ENCODE peak calls at places on chromosomes 1 and 21, in four cellular contexts. C, E, J and R are unnamed samples.

GRCh38 chr21:14080040-14080763 is 130.6 kb downstream of the LIPI start:
- DNase-seq in C (no peak), E (no peak), J (no peak), R (no peak)

GRCh38 chr21:21997390-21998333 is 999.5 kb downstream of the NCAM2 start:
- DNase-seq in C (no peak), E (no peak), J (no peak), R (no peak)

GRCh38 chr1:10635385-10635896 is 160.7 kb downstream of the PEX14 start:
- DNase-seq in C (peak; percentile 69), E (no peak), J (no peak), R (peak; percentile 85)

GRCh38 chr1:223245983-223246382 is 102.9 kb upstream of the TLR5 start:
- DNase-seq in C (no peak), E (no peak), J (no peak), R (no peak)

GRCh38 chr21:36463991-36464390 is 15.9 kb downstream of the CLDN14 start:
- DNase-seq in C (no peak), E (no peak), J (no peak), R (no peak)

GRCh38 chr1:10074059-10074854 is 41.5 kb downstream of the UBE4B start:
- DNase-seq in C (no peak), E (peak; percentile 27), J (peak; percentile 64), R (peak; percentile 79)

GRCh38 chr1:109932679-109933078 is 22.0 kb downstream of the CSF1 start:
- DNase-seq in C (peak; percentile 9), E (no peak), J (peak; percentile 11), R (no peak)

GRCh38 chr1:210236840-210237409 is 4.3 kb downstream of the SERTAD4 start:
- DNase-seq in C (no peak), E (no peak), J (peak; percentile 88), R (no peak)

GRCh38 chr1:34361781-34362357 is 185.2 kb downstream of the C1orf94 start:
- DNase-seq in C (no peak), E (no peak), J (no peak), R (no peak)

GRCh38 chr1:67766117-67766978 is 66.9 kb downstream of the GNG12 start:
- DNase-seq in C (peak; percentile 34), E (peak; percentile 53), J (peak; percentile 70), R (peak; percentile 53)

GRCh38 chr1:172837816-172838680 is 179.1 kb downstream of the FASLG start:
- DNase-seq in C (no peak), E (no peak), J (no peak), R (peak; percentile 91)

GRCh38 chr1:115976062-115976899 is at the start of gene SLC22A15:
- DNase-seq in C (peak; percentile 69), E (peak; percentile 44), J (no peak), R (no peak)

GRCh38 chr1:153540394-153541361 is at the start of gene S100A5:
- DNase-seq in C (no peak), E (no peak), J (no peak), R (no peak)

GRCh38 chr1:30815556-30815955 is 58.0 kb upstream of the LAPTM5 start:
- DNase-seq in C (no peak), E (no peak), J (no peak), R (no peak)

GRCh38 chr1:204480515-204480914 is 14.1 kb downstream of the PIK3C2B start:
- DNase-seq in C (no peak), E (no peak), J (no peak), R (no peak)

GRCh38 chr1:27597511-27598216 is 6.3 kb downstream of the AHDC1 start:
- DNase-seq in C (no peak), E (no peak), J (no peak), R (no peak)
- H3K27ac ChIP-seq in C (peak overlapping the region; percentile 94), E (no peak overlapping the region), J (peak overlapping the region; percentile 98), R (no peak overlapping the region)

DNA sequence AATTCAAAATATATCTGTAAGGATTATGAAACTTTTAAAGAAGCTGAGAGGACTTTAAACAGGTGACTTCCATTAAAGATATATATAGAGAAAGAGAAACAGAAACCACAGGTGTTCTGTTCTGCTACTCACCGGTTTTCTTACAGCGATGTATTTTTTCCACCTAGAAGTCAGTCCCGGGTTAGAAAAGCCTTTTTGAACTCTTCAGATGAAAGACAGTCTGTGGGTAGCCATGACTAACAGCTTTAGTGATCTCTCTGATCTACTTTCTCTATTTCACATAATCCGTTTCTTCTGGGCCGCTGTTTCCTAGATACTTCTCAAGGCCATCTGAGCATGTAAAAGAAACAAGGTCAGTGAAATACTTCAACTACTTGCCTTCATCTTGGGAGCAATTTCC is 25.1 kb downstream of the WDR64 start:
- DNase-seq in C (no peak), E (no peak), J (no peak), R (no peak)
- H3K27ac ChIP-seq in C (no peak overlapping the region), E (no peak overlapping the region), J (no peak overlapping the region), R (no peak overlapping the region)

GRCh38 chr1:21124846-21125245 is 51.9 kb downstream of the EIF4G3 start:
- DNase-seq in C (no peak), E (no peak), J (no peak), R (no peak)

GRCh38 chr1:21121764-21122471 is 54.8 kb downstream of the EIF4G3 start:
- DNase-seq in C (no peak), E (no peak), J (no peak), R (no peak)

GRCh38 chr1:21129407-21129806 is 47.3 kb downstream of the EIF4G3 start:
- DNase-seq in C (no peak), E (no peak), J (no peak), R (no peak)

GRCh38 chr1:21123287-21123961 is 53.3 kb downstream of the EIF4G3 start:
- DNase-seq in C (no peak), E (no peak), J (no peak), R (no peak)

GRCh38 chr1:21126324-21126723 is 50.4 kb downstream of the EIF4G3 start:
- DNase-seq in C (no peak), E (no peak), J (no peak), R (no peak)
- H3K27ac ChIP-seq in C (no peak overlapping the region), E (no peak overlapping the region), J (no peak overlapping the region), R (no peak overlapping the region)

DNA sequence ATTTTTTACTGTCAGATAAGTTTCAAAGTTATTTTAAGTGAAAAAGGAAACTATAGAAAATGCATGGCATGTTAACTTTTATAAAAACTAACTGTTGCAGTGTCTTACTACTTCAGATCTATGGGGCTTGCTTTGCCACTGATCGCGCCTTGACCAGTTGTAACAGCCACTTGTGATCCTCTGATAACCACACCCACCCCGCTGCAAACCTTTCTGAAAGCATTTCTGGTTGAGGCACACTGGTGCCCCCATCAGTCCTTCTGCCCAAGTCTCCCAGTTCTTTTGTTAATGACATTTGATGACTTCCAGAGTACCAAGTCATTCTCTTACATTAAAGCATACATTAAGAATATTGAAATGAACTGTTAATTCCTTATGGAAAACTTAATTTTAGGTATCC is 64.9 kb downstream of the PRDM2 start:
- DNase-seq in C (no peak), E (no peak), J (no peak), R (no peak)
- H3K27ac ChIP-seq in C (no peak overlapping the region), E (no peak overlapping the region), J (no peak overlapping the region), R (no peak overlapping the region)

GRCh38 chr1:25217598-25218232 is 14.6 kb downstream of the SYF2 start:
- DNase-seq in C (no peak), E (no peak), J (no peak), R (no peak)

GRCh38 chr1:25220666-25221065 is 11.6 kb downstream of the SYF2 start:
- DNase-seq in C (no peak), E (no peak), J (no peak), R (no peak)

GRCh38 chr1:25217015-25217414 is 15.3 kb downstream of the SYF2 start:
- DNase-seq in C (no peak), E (no peak), J (no peak), R (no peak)

GRCh38 chr1:25222606-25223005 is 9.7 kb downstream of the SYF2 start:
- DNase-seq in C (no peak), E (no peak), J (no peak), R (no peak)

GRCh38 chr1:25219661-25220251 is 12.5 kb downstream of the SYF2 start:
- DNase-seq in C (no peak), E (no peak), J (no peak), R (no peak)
- H3K27ac ChIP-seq in C (no peak overlapping the region), E (no peak overlapping the region), J (no peak overlapping the region), R (no peak overlapping the region)

GRCh38 chr21:16377120-16377658 is 647.4 kb downstream of the USP25 start:
- DNase-seq in C (no peak), E (no peak), J (no peak), R (no peak)

GRCh38 chr21:16377857-16378256 is 648.1 kb downstream of the USP25 start:
- DNase-seq in C (no peak), E (no peak), J (no peak), R (no peak)

GRCh38 chr21:16370176-16370575 is 640.4 kb downstream of the USP25 start:
- DNase-seq in C (no peak), E (no peak), J (no peak), R (no peak)

GRCh38 chr21:16376673-16377072 is 646.9 kb downstream of the USP25 start:
- DNase-seq in C (no peak), E (no peak), J (no peak), R (no peak)

GRCh38 chr21:16372546-16372945 is 642.8 kb downstream of the USP25 start:
- DNase-seq in C (no peak), E (no peak), J (no peak), R (no peak)
- H3K27ac ChIP-seq in C (no peak overlapping the region), E (no peak overlapping the region), J (no peak overlapping the region), R (no peak overlapping the region)